ENCODE peak calls at places on chromosomes 7 and 10, in six cellular contexts. M, R, Z, C, Y and I are unnamed samples.
A peak's percentile ranks its signal among the peaks of the same experiment; 100 is the strongest.

GRCh38 chr10:101096378-101096777 is 34.6 kb downstream of the KAZALD1 start:
- DNase-seq in Y (no peak), Z (no peak), M (no peak), C (no peak), R (no peak), I (no peak)

GRCh38 chr10:69456880-69457693 is 5.8 kb downstream of the TSPAN15 start:
- DNase-seq in M (peak; percentile 94), Y (no peak), R (no peak), C (no peak), Z (no peak), I (peak; percentile 37)

GRCh38 chr7:95549818-95550529 is 46.3 kb downstream of the PDK4 start:
- DNase-seq in Z (no peak), Y (no peak), M (peak; percentile 97), C (peak; percentile 93), R (no peak), I (peak; percentile 89)

GRCh38 chr10:75266945-75267344 is 31.2 kb upstream of the COMTD1 start:
- DNase-seq in M (no peak), Y (no peak), R (no peak), C (no peak), Z (no peak), I (no peak)

GRCh38 chr10:3942930-3943489 is 158.0 kb upstream of the KLF6 start:
- DNase-seq in C (no peak), Y (no peak), Z (no peak), M (peak; percentile 85), R (no peak), I (no peak)

GRCh38 chr7:135197906-135198655 is 13.2 kb downstream of the WDR91 start:
- DNase-seq in C (no peak), M (no peak), R (no peak), Y (no peak), Z (no peak), I (peak; percentile 66)

GRCh38 chr7:115968166-115968565 is 62.4 kb downstream of the TFEC start:
- DNase-seq in R (no peak), Y (no peak), C (no peak), M (no peak), Z (no peak), I (no peak)

GRCh38 chr10:43227911-43228782 is 38.7 kb downstream of the RASGEF1A start:
- DNase-seq in C (no peak), R (no peak), M (peak; percentile 82), Z (no peak), Y (no peak), I (no peak)

GRCh38 chr7:151856098-151856497 is 20.8 kb downstream of the PRKAG2 start:
- DNase-seq in R (no peak), Z (no peak), C (no peak), Y (no peak), M (peak; percentile 26), I (no peak)

GRCh38 chr7:125357681-125358440 is 428.2 kb upstream of the POT1 start:
- DNase-seq in Y (no peak), C (peak; percentile 32), M (no peak), R (no peak), Z (no peak), I (no peak)

GRCh38 chr10:46542567-46543323 is 13.7 kb downstream of the GPRIN2 start:
- DNase-seq in R (no peak), Y (no peak), M (peak; percentile 49), C (no peak), Z (no peak), I (no peak)

GRCh38 chr7:23334482-23335056 is 35.4 kb downstream of the MALSU1 start:
- DNase-seq in C (peak; percentile 99), M (peak; percentile 90), R (no peak), Y (no peak), Z (no peak), I (peak; percentile 98)

GRCh38 chr10:68179016-68179415 is 52.9 kb downstream of the ATOH7 start:
- DNase-seq in C (no peak), Z (no peak), M (no peak), Y (no peak), R (no peak), I (no peak)

GRCh38 chr7:29231671-29232267 is 37.2 kb downstream of the CHN2 start:
- DNase-seq in Z (no peak), Y (no peak), R (no peak), M (no peak), C (no peak), I (no peak)

GRCh38 chr10:7846591-7846990 is 28.3 kb downstream of the TAF3 start:
- DNase-seq in C (no peak), Y (no peak), R (no peak), Z (no peak), M (peak; percentile 79), I (no peak)

GRCh38 chr7:120862987-120863386 is 5.0 kb upstream of the TSPAN12 start:
- DNase-seq in C (no peak), M (no peak), Z (no peak), R (no peak), Y (no peak), I (no peak)

GRCh38 chr7:65749518-65749917 is 123.4 kb upstream of the VKORC1L1 start:
- DNase-seq in Y (no peak), C (no peak), M (no peak), R (no peak), Z (no peak), I (no peak)

GRCh38 chr10:88272186-88272585 is 310.9 kb downstream of the RNLS start:
- DNase-seq in R (no peak), Y (no peak), Z (no peak), M (no peak), C (no peak), I (no peak)

GRCh38 chr10:125595911-125596310 is 87.1 kb downstream of the TEX36 start:
- DNase-seq in M (no peak), C (no peak), R (no peak), Y (no peak), Z (no peak), I (no peak)

GRCh38 chr7:17207220-17207619 is 91.2 kb upstream of the AHR start:
- DNase-seq in Z (no peak), C (peak; percentile 87), Y (no peak), M (peak; percentile 64), R (no peak), I (peak; percentile 57)

GRCh38 chr10:73865459-73866442 is 8.6 kb downstream of the CAMK2G start:
- DNase-seq in R (peak; percentile 85), C (no peak), M (peak; percentile 18), Z (peak; percentile 44), Y (no peak), I (no peak)

GRCh38 chr10:103021150-103021896 is 103.2 kb downstream of the CNNM2 start:
- DNase-seq in R (no peak), Z (no peak), Y (no peak), M (no peak), C (no peak), I (peak; percentile 4)

GRCh38 chr7:18693401-18693800 is 197.9 kb downstream of the HDAC9 start:
- DNase-seq in Z (no peak), R (no peak), M (peak; percentile 3), C (peak; percentile 64), Y (no peak), I (peak; percentile 64)

GRCh38 chr10:22369433-22370072 is 24.3 kb downstream of the SPAG6 start:
- DNase-seq in M (no peak), Y (no peak), R (no peak), Z (no peak), C (peak; percentile 64), I (no peak)

GRCh38 chr7:142104550-142105527 is 6.7 kb upstream of the MGAM2 start:
- DNase-seq in R (no peak), M (no peak), C (no peak), Y (no peak), Z (no peak), I (no peak)

GRCh38 chr7:98286701-98287485 is 5.4 kb downstream of the BRI3 start:
- DNase-seq in Y (no peak), R (no peak), M (peak; percentile 90), C (no peak), Z (no peak), I (no peak)

GRCh38 chr10:59903871-59904270 is 2.5 kb downstream of the CCDC6 start:
- DNase-seq in Z (no peak), M (no peak), C (no peak), R (no peak), Y (no peak), I (peak; percentile 50)

DNA sequence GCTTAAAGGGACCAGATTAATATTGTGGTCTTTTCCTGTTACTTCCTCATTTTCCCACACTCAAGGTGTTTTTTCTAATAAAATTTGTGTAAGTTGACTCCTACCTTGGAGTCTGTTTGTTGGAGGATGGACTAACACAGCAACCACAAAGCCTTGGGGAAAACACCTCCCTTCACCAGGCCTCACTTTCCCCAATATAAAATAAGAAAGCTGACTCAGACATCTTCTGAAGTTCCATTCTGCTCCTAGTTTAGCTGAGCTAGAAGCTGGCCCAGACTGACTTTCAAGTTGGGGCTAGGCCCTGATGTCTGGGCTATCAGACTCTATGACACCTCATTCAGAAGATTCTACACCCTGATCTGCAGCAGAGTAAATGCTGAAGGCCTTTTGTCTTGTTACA is 73.0 kb upstream of the ADRB1 start:
- DNase-seq in Z (no peak), C (no peak), M (no peak), Y (no peak), R (no peak), I (no peak)
- H3K27ac ChIP-seq in Z (no peak overlapping the region), C (no peak overlapping the region), M (no peak overlapping the region), Y (no peak overlapping the region), R (no peak overlapping the region), I (no peak overlapping the region)

GRCh38 chr7:158824028-158824427 is 5.3 kb downstream of the ESYT2 start:
- DNase-seq in Z (peak; percentile 73), Y (no peak), R (peak; percentile 19), C (no peak), M (peak; percentile 57), I (no peak)

GRCh38 chr7:158821173-158822021 is 7.9 kb downstream of the ESYT2 start:
- DNase-seq in Z (peak; percentile 38), M (no peak), R (no peak), Y (no peak), C (peak; percentile 84), I (peak; percentile 91)

GRCh38 chr7:158819571-158820203 is 9.6 kb downstream of the ESYT2 start:
- DNase-seq in R (no peak), Y (no peak), Z (no peak), C (no peak), M (no peak), I (no peak)

GRCh38 chr7:158818325-158819213 is 10.7 kb downstream of the ESYT2 start:
- DNase-seq in R (no peak), Y (peak; percentile 50), M (peak; percentile 96), C (peak; percentile 98), Z (peak; percentile 84), I (peak; percentile 96)

GRCh38 chr7:158820656-158821055 is 8.7 kb downstream of the ESYT2 start:
- DNase-seq in Z (no peak), M (no peak), C (no peak), R (no peak), Y (no peak), I (peak; percentile 42)
- H3K4me1 ChIP-seq in Z (peaks cover 88% of the 10 kb centered on the region), M (peaks cover 65% of the 10 kb centered on the region), C (peaks cover 53% of the 10 kb centered on the region), R (peaks cover 14% of the 10 kb centered on the region), Y (peaks cover 8% of the 10 kb centered on the region), I (peaks cover 49% of the 10 kb centered on the region)

DNA sequence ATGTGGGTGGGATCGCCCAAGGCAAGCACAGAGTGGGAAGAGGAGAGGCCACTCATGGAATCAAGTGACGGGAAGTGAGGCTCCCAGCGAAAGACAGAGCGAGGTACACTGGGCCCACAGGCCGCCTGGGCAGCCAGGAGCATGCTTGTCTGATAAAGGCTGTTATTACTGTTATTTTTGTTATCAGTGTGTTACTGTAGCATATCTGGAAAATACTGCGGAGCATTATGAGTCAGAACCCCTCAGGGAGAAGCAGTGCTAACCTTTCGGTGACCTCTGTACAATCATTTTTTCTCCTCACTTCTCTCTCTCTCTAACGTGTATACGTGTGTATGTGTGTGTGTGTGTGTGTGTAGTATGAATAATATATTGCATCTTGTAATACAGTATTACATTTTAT is 3.8 kb upstream of the TCERG1L start:
- DNase-seq in M (no peak), Y (no peak), R (no peak), C (no peak), Z (no peak), I (no peak)
- H3K27ac ChIP-seq in M (no peak overlapping the region), Y (no peak overlapping the region), R (no peak overlapping the region), C (no peak overlapping the region), Z (no peak overlapping the region), I (no peak overlapping the region)

GRCh38 chr7:50667338-50667737 is 102.1 kb upstream of the DDC start:
- DNase-seq in C (peak; percentile 90), M (no peak), R (no peak), Z (no peak), Y (no peak), I (no peak)
- H3K4me1 ChIP-seq in C (peaks cover 45% of the 10 kb centered on the region), M (peaks cover 38% of the 10 kb centered on the region), R (no peaks in the 10 kb centered on the region), Z (peaks cover 29% of the 10 kb centered on the region), Y (no peaks in the 10 kb centered on the region), I (peaks cover 37% of the 10 kb centered on the region)